ENCODE peak calls at places on chromosomes 5 and 9, in eight cellular contexts. E is hepatocyte; I is esophagus muscularis mucosa; F is uterus; A is Peyer's patch; S is right atrium auricular region; Y is suprapubic skin; B is CD8-positive, alpha-beta T cell. H is an unnamed sample. For H3K4me1, the result is how much of the 10 kb centered on the place peaks cover.

GRCh38 chr5:173789031-173789920 is 98.9 kb upstream of the CPEB4 start:
- DNase-seq in I (no peak), S (no peak), F (no peak), E (peak), A (no peak), Y (no peak), B (no peak), H (no peak)

GRCh38 chr5:8135742-8136141 is 266.8 kb downstream of the MTRR start:
- DNase-seq in S (no peak), I (no peak), E (no peak), Y (no peak), F (no peak), B (no peak), A (no peak), H (no peak)

GRCh38 chr5:124474821-124475220 is 271.6 kb downstream of the ZNF608 start:
- DNase-seq in Y (no peak), I (no peak), B (no peak), S (no peak), E (no peak), F (no peak), A (no peak), H (no peak)

GRCh38 chr9:80649001-80649420 is 1040.3 kb downstream of the TLE1 start:
- DNase-seq in E (peak), F (peak), B (no peak), A (no peak), I (no peak), Y (no peak), S (peak), H (peak)

GRCh38 chr9:135456436-135457104 is 23.0 kb upstream of the PPP1R26 start:
- DNase-seq in F (no peak), B (no peak), S (no peak), Y (no peak), E (no peak), A (no peak), I (no peak), H (no peak)

GRCh38 chr5:169116961-169117461 is 183.9 kb downstream of the SLIT3 start:
- DNase-seq in E (no peak), I (no peak), A (no peak), S (no peak), Y (peak), F (peak), B (no peak), H (peak)

GRCh38 chr5:154262376-154262775 is 71.8 kb downstream of the GALNT10 start:
- DNase-seq in I (peak), S (no peak), E (no peak), A (no peak), Y (no peak), F (no peak), B (no peak), H (no peak)

GRCh38 chr5:149205625-149206523 is 64.6 kb downstream of the ABLIM3 start:
- DNase-seq in S (peak), Y (no peak), I (no peak), A (no peak), F (peak), E (no peak), B (no peak), H (no peak)

GRCh38 chr5:60332244-60333018 is 367.5 kb downstream of the DEPDC1B start:
- DNase-seq in A (no peak), Y (no peak), B (no peak), E (no peak), S (no peak), I (no peak), F (no peak), H (no peak)

GRCh38 chr9:135310134-135310533 is 169.4 kb upstream of the PPP1R26 start:
- DNase-seq in F (no peak), B (no peak), A (no peak), I (no peak), Y (no peak), E (no peak), S (no peak), H (no peak)

GRCh38 chr9:72888032-72888431 is 64.8 kb downstream of the ALDH1A1 start:
- DNase-seq in A (no peak), F (no peak), E (no peak), Y (no peak), B (no peak), I (no peak), S (no peak), H (no peak)

GRCh38 chr5:139648205-139649081 is at the start of gene CXXC5:
- DNase-seq in A (peak), F (peak), B (peak), S (no peak), I (no peak), Y (peak), E (peak), H (peak)

GRCh38 chr5:177064500-177065277 is 22.0 kb upstream of the FGFR4 start:
- DNase-seq in F (no peak), S (no peak), E (no peak), Y (no peak), I (no peak), B (no peak), A (no peak), H (no peak)

GRCh38 chr5:40260351-40260750 is 419.4 kb upstream of the PTGER4 start:
- DNase-seq in S (no peak), A (no peak), I (no peak), Y (no peak), E (no peak), B (no peak), F (no peak), H (peak)

GRCh38 chr9:34242830-34243229 is 64.0 kb downstream of the UBAP1 start:
- DNase-seq in F (no peak), A (no peak), B (no peak), I (no peak), Y (no peak), E (no peak), S (no peak), H (no peak)

GRCh38 chr5:81154725-81155124 is 78.4 kb upstream of the CKMT2 start:
- DNase-seq in S (no peak), A (no peak), I (no peak), B (no peak), F (no peak), Y (no peak), E (no peak), H (no peak)

GRCh38 chr5:114839360-114839759 is 330.3 kb downstream of the TRIM36 start:
- DNase-seq in A (no peak), I (no peak), B (no peak), E (no peak), Y (no peak), S (no peak), F (no peak), H (no peak)

GRCh38 chr9:105138306-105138801 is 106.1 kb upstream of the SLC44A1 start:
- DNase-seq in S (no peak), E (peak), B (no peak), F (peak), I (no peak), A (no peak), Y (no peak), H (peak)

GRCh38 chr9:111056554-111056953 is 18.3 kb upstream of the LPAR1 start:
- DNase-seq in A (no peak), F (no peak), B (no peak), I (no peak), Y (no peak), E (no peak), S (no peak), H (no peak)

GRCh38 chr5:131364507-131365050 is 100.7 kb downstream of the CDC42SE2 start:
- DNase-seq in I (no peak), S (no peak), Y (no peak), E (no peak), F (no peak), A (no peak), B (no peak), H (no peak)

GRCh38 chr9:115240676-115241075 is 122.7 kb upstream of the TNC start:
- DNase-seq in E (no peak), Y (no peak), F (no peak), S (no peak), B (no peak), A (no peak), I (no peak), H (no peak)

GRCh38 chr5:119365847-119366536 is 10.2 kb downstream of the TNFAIP8 start:
- DNase-seq in S (no peak), E (no peak), Y (no peak), B (no peak), F (no peak), A (no peak), I (no peak), H (no peak)
- H3K27ac ChIP-seq in S (no peak), E (no peak), Y (peak), B (no peak), F (no peak), A (peak), I (peak), H (peak)

GRCh38 chr9:93024646-93024910 is 33.9 kb upstream of the SUSD3 start:
- DNase-seq in I (no peak), E (no peak), S (no peak), Y (no peak), A (no peak), B (no peak), F (no peak), H (no peak)
- H3K4me1 ChIP-seq in I (under half), E (under half), S (under half), Y (under half), A (under half), B (half or more), F (under half), H (under half)

GRCh38 chr9:36193049-36193448 is 2.3 kb downstream of the CLTA start:
- DNase-seq in A (no peak), Y (no peak), E (no peak), S (no peak), I (no peak), B (no peak), F (no peak), H (no peak)
- H3K4me3 ChIP-seq in A (no peak), Y (peak), E (no peak), S (peak), I (peak), B (peak), F (no peak), H (no peak)

GRCh38 chr9:130215341-130216119 is 43.3 kb downstream of the NCS1 start:
- DNase-seq in B (peak), A (no peak), S (no peak), F (peak), I (no peak), Y (peak), E (no peak), H (peak)

GRCh38 chr9:130211548-130212226 is 39.5 kb downstream of the NCS1 start:
- DNase-seq in I (no peak), F (no peak), B (no peak), E (no peak), Y (peak), S (no peak), A (no peak), H (no peak)

GRCh38 chr9:130213898-130214761 is 41.9 kb downstream of the NCS1 start:
- DNase-seq in I (no peak), F (no peak), A (no peak), E (peak), S (no peak), B (no peak), Y (peak), H (peak)

GRCh38 chr9:130214921-130215320 is 42.7 kb downstream of the NCS1 start:
- DNase-seq in F (no peak), I (no peak), S (no peak), B (no peak), A (no peak), Y (no peak), E (no peak), H (peak)

DNA sequence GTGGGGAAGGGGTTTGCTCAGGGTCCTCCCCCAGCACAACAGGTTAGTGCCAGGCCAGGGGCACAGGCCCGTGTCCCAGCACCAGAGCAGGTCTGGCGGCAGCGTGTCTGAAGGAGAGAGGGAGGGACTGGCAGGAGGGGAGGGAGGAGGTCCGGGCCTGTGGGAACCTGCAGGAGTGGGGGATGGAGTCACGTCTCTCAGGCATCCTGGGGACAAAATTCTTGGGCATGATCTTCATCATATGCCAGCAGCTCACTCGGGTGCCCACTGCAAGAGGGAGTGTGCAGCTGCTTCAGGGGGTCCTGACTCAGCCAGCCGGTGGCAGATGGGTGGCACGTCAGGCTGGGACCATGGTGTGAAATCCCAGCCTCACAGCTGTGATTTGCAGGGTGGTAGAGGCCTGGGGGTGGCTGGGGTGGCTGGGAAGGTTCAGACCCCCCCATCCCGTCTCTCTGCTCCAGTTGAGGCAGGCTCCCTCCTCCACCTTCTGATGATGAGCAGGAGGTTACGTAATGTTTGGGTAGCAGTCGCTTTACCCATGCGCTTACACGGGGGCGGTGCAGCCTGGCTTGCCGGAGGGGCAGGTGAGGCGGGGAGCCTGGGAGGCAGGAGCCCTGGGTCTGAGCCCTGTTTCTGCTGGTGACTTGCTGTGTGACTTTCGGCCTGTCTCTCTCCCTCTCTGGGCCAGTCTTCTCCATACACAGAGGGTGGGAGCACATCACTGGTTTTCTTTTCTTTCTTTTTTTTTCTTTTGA is 40.5 kb downstream of the NCS1 start:
- DNase-seq in Y (peak), E (no peak), I (no peak), B (no peak), F (no peak), S (no peak), A (no peak), H (no peak)
- H3K27ac ChIP-seq in Y (peak), E (no peak), I (peak), B (no peak), F (no peak), S (no peak), A (no peak), H (no peak)

GRCh38 chr5:151155149-151155776 is 2.3 kb downstream of the ANXA6 start:
- DNase-seq in B (peak), E (no peak), S (no peak), Y (no peak), F (no peak), A (peak), I (no peak), H (no peak)
- H3K4me1 ChIP-seq in B (half or more), E (half or more), S (under half), Y (half or more), F (under half), A (under half), I (half or more), H (under half)

H was measured in aorta.